ENCODE peak calls at places on chromosomes 12 and 14, in four cellular contexts. One of them, this sample, is unnamed.

GRCh38 chr14:64698899-64699298 is 5.3 kb upstream of the PLEKHG3 start:
- DNase-seq in left ventricle myocardium inferior: no peak
- DNase-seq in neuronal stem cell: no peak
- DNase-seq in endothelial cell of umbilical vein: no peak
- DNase-seq in this sample: no peak

GRCh38 chr12:109291531-109292341 is 17.3 kb downstream of the FOXN4 start:
- DNase-seq in left ventricle myocardium inferior: peak
- DNase-seq in neuronal stem cell: peak
- DNase-seq in endothelial cell of umbilical vein: no peak
- DNase-seq in this sample: no peak

GRCh38 chr12:67193705-67194104 is 75.5 kb upstream of the CAND1 start:
- DNase-seq in left ventricle myocardium inferior: no peak
- DNase-seq in neuronal stem cell: peak
- DNase-seq in endothelial cell of umbilical vein: peak
- DNase-seq in this sample: peak

GRCh38 chr12:5509122-5509521 is 77.2 kb downstream of the NTF3 start:
- DNase-seq in left ventricle myocardium inferior: no peak
- DNase-seq in neuronal stem cell: no peak
- DNase-seq in endothelial cell of umbilical vein: no peak
- DNase-seq in this sample: no peak

GRCh38 chr12:42325776-42326465 is at the start of the genes PPHLN1 and ZCRB1:
- DNase-seq in left ventricle myocardium inferior: peak
- DNase-seq in neuronal stem cell: peak
- DNase-seq in endothelial cell of umbilical vein: peak
- DNase-seq in this sample: peak

GRCh38 chr12:7935773-7936581 is at the start of gene SLC2A3:
- DNase-seq in left ventricle myocardium inferior: peak
- DNase-seq in neuronal stem cell: peak
- DNase-seq in endothelial cell of umbilical vein: peak
- DNase-seq in this sample: peak

GRCh38 chr14:77208266-77208978 is 26.8 kb downstream of the TMEM63C start:
- DNase-seq in left ventricle myocardium inferior: peak
- DNase-seq in neuronal stem cell: peak
- DNase-seq in endothelial cell of umbilical vein: peak
- DNase-seq in this sample: peak

GRCh38 chr14:105436891-105437722 is 17.5 kb downstream of the MTA1 start:
- DNase-seq in left ventricle myocardium inferior: no peak
- DNase-seq in neuronal stem cell: no peak
- DNase-seq in endothelial cell of umbilical vein: no peak
- DNase-seq in this sample: no peak

GRCh38 chr14:76235628-76236027 is 83.9 kb downstream of the GPATCH2L start:
- DNase-seq in left ventricle myocardium inferior: no peak
- DNase-seq in neuronal stem cell: no peak
- DNase-seq in endothelial cell of umbilical vein: no peak
- DNase-seq in this sample: no peak

GRCh38 chr14:22332671-22333407 is 256.2 kb downstream of the DAD1 start:
- DNase-seq in left ventricle myocardium inferior: no peak
- DNase-seq in neuronal stem cell: no peak
- DNase-seq in endothelial cell of umbilical vein: no peak
- DNase-seq in this sample: no peak

GRCh38 chr14:65255583-65256443 is 153.5 kb upstream of the MAX start:
- DNase-seq in left ventricle myocardium inferior: no peak
- DNase-seq in neuronal stem cell: no peak
- DNase-seq in endothelial cell of umbilical vein: no peak
- DNase-seq in this sample: no peak

GRCh38 chr12:113260636-113261300 is 39.5 kb downstream of the TPCN1 start:
- DNase-seq in left ventricle myocardium inferior: no peak
- DNase-seq in neuronal stem cell: no peak
- DNase-seq in endothelial cell of umbilical vein: no peak
- DNase-seq in this sample: no peak

GRCh38 chr12:31322651-31323248 is 3.2 kb downstream of the SINHCAF start:
- DNase-seq in left ventricle myocardium inferior: no peak
- DNase-seq in neuronal stem cell: peak
- DNase-seq in endothelial cell of umbilical vein: peak
- DNase-seq in this sample: peak

GRCh38 chr12:79983492-79983891 is 48.6 kb upstream of the PPP1R12A start:
- DNase-seq in left ventricle myocardium inferior: no peak
- DNase-seq in neuronal stem cell: no peak
- DNase-seq in endothelial cell of umbilical vein: no peak
- DNase-seq in this sample: no peak

GRCh38 chr12:46165191-46165590 is 103.7 kb downstream of the SLC38A1 start:
- DNase-seq in left ventricle myocardium inferior: no peak
- DNase-seq in neuronal stem cell: no peak
- DNase-seq in endothelial cell of umbilical vein: no peak
- DNase-seq in this sample: no peak

GRCh38 chr14:47044841-47045240 is 393.3 kb upstream of the RPL10L start:
- DNase-seq in left ventricle myocardium inferior: no peak
- DNase-seq in neuronal stem cell: peak
- DNase-seq in endothelial cell of umbilical vein: peak
- DNase-seq in this sample: no peak

GRCh38 chr12:9870311-9870866 is 1.2 kb upstream of the CLEC2B start:
- DNase-seq in left ventricle myocardium inferior: no peak
- DNase-seq in neuronal stem cell: no peak
- DNase-seq in endothelial cell of umbilical vein: peak
- DNase-seq in this sample: peak

GRCh38 chr12:1575799-1576401 is 18.5 kb downstream of the FBXL14 start:
- DNase-seq in left ventricle myocardium inferior: no peak
- DNase-seq in neuronal stem cell: no peak
- DNase-seq in endothelial cell of umbilical vein: no peak
- DNase-seq in this sample: peak
- H3K4me3 ChIP-seq in left ventricle myocardium inferior: peak
- H3K4me3 ChIP-seq in neuronal stem cell: no peak
- H3K4me3 ChIP-seq in endothelial cell of umbilical vein: no peak
- H3K4me3 ChIP-seq in this sample: no peak

GRCh38 chr12:111410229-111411186 is 4.8 kb downstream of the SH2B3 start:
- DNase-seq in left ventricle myocardium inferior: peak
- DNase-seq in neuronal stem cell: no peak
- DNase-seq in endothelial cell of umbilical vein: peak
- DNase-seq in this sample: no peak
- H3K4me3 ChIP-seq in left ventricle myocardium inferior: peak
- H3K4me3 ChIP-seq in neuronal stem cell: no peak
- H3K4me3 ChIP-seq in endothelial cell of umbilical vein: peak
- H3K4me3 ChIP-seq in this sample: no peak

GRCh38 chr14:32933943-32934890 is 4.5 kb upstream of the NPAS3 start:
- DNase-seq in left ventricle myocardium inferior: no peak
- DNase-seq in neuronal stem cell: peak
- DNase-seq in endothelial cell of umbilical vein: no peak
- DNase-seq in this sample: peak
- H3K4me3 ChIP-seq in left ventricle myocardium inferior: peak
- H3K4me3 ChIP-seq in neuronal stem cell: peak
- H3K4me3 ChIP-seq in endothelial cell of umbilical vein: peak
- H3K4me3 ChIP-seq in this sample: peak

GRCh38 chr14:52314521-52315354 is 626 bp downstream of the PTGER2 start:
- DNase-seq in left ventricle myocardium inferior: peak
- DNase-seq in neuronal stem cell: no peak
- DNase-seq in endothelial cell of umbilical vein: peak
- DNase-seq in this sample: peak
- H3K4me3 ChIP-seq in left ventricle myocardium inferior: peak
- H3K4me3 ChIP-seq in neuronal stem cell: peak
- H3K4me3 ChIP-seq in endothelial cell of umbilical vein: peak
- H3K4me3 ChIP-seq in this sample: peak

DNA sequence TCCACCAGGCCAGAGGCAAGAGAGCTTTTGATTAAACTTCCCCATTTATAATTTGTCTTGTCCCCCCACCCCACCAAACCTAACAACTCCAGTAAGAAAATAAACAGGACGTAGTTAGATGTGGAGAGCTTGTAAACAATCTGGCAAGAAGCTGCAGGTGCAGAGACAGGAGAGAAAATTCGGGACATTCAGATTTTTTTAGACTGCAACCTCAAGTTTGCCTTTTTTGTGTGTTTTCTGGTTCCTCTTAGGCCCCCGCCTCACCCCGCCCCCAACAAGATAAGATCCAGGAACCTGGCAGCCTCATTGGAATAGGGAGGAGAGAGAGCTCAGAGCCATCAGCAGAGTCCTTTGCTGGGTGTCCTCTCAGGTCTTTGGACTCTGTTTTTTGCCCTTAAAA is 2.8 kb downstream of the HOXC10 start:
- DNase-seq in left ventricle myocardium inferior: no peak
- DNase-seq in neuronal stem cell: no peak
- DNase-seq in endothelial cell of umbilical vein: no peak
- DNase-seq in this sample: no peak
- H3K4me3 ChIP-seq in left ventricle myocardium inferior: no peak
- H3K4me3 ChIP-seq in neuronal stem cell: no peak
- H3K4me3 ChIP-seq in endothelial cell of umbilical vein: no peak
- H3K4me3 ChIP-seq in this sample: no peak